ENCODE peak calls at places on chromosomes 16 and 17, in seven cellular contexts. One of them, this sample, is unnamed.

GRCh38 chr17:16378631-16379282 is 2.1 kb upstream of the UBB start:
- DNase-seq in H1: no peak
- DNase-seq in K562: peak
- DNase-seq in SK-N-SH: no peak
- DNase-seq in HepG2: no peak
- DNase-seq in GM12892: no peak
- DNase-seq in GM12878: no peak
- DNase-seq in this sample: no peak

GRCh38 chr16:19393226-19394074 is 24.2 kb upstream of the TMC5 start:
- DNase-seq in GM12878: no peak
- DNase-seq in SK-N-SH: no peak
- DNase-seq in H1: no peak
- DNase-seq in GM12892: no peak
- DNase-seq in K562: no peak
- DNase-seq in HepG2: no peak
- DNase-seq in this sample: no peak

GRCh38 chr16:30488764-30489595 is 16.4 kb downstream of the ITGAL start:
- DNase-seq in GM12892: no peak
- DNase-seq in SK-N-SH: no peak
- DNase-seq in K562: no peak
- DNase-seq in H1: peak
- DNase-seq in HepG2: peak
- DNase-seq in GM12878: no peak
- DNase-seq in this sample: no peak

GRCh38 chr16:1575578-1575977 is 36.3 kb downstream of the IFT140 start:
- DNase-seq in GM12892: no peak
- DNase-seq in SK-N-SH: no peak
- DNase-seq in HepG2: peak
- DNase-seq in K562: no peak
- DNase-seq in H1: no peak
- DNase-seq in GM12878: no peak
- DNase-seq in this sample: no peak

GRCh38 chr17:50425001-50425681 is 877 bp upstream of the ACSF2 start:
- DNase-seq in H1: no peak
- DNase-seq in GM12892: no peak
- DNase-seq in K562: no peak
- DNase-seq in GM12878: no peak
- DNase-seq in SK-N-SH: no peak
- DNase-seq in HepG2: no peak
- DNase-seq in this sample: no peak

GRCh38 chr17:39920218-39921210 is 2.1 kb upstream of the GSDMB start:
- DNase-seq in H1: no peak
- DNase-seq in GM12878: no peak
- DNase-seq in HepG2: no peak
- DNase-seq in K562: no peak
- DNase-seq in SK-N-SH: no peak
- DNase-seq in GM12892: peak
- DNase-seq in this sample: no peak

GRCh38 chr17:82880620-82881019 is 40.8 kb upstream of the ZNF750 start:
- DNase-seq in K562: no peak
- DNase-seq in HepG2: no peak
- DNase-seq in GM12878: no peak
- DNase-seq in SK-N-SH: no peak
- DNase-seq in H1: no peak
- DNase-seq in GM12892: no peak
- DNase-seq in this sample: no peak

GRCh38 chr17:77011173-77012011 is 129.4 kb upstream of the SEC14L1 start:
- DNase-seq in GM12892: no peak
- DNase-seq in K562: no peak
- DNase-seq in H1: peak
- DNase-seq in GM12878: no peak
- DNase-seq in SK-N-SH: peak
- DNase-seq in HepG2: peak
- DNase-seq in this sample: no peak

GRCh38 chr16:50771366-50771765 is 29.5 kb downstream of the CYLD start:
- DNase-seq in SK-N-SH: no peak
- DNase-seq in H1: no peak
- DNase-seq in HepG2: no peak
- DNase-seq in K562: no peak
- DNase-seq in GM12892: no peak
- DNase-seq in GM12878: no peak
- DNase-seq in this sample: no peak

GRCh38 chr16:68375801-68376536 is 65.2 kb downstream of the PRMT7 start:
- DNase-seq in HepG2: no peak
- DNase-seq in SK-N-SH: no peak
- DNase-seq in K562: no peak
- DNase-seq in H1: no peak
- DNase-seq in GM12878: no peak
- DNase-seq in GM12892: no peak
- DNase-seq in this sample: no peak

GRCh38 chr16:68377667-68378420 is 67.0 kb downstream of the PRMT7 start:
- DNase-seq in GM12878: no peak
- DNase-seq in H1: no peak
- DNase-seq in HepG2: no peak
- DNase-seq in K562: no peak
- DNase-seq in GM12892: no peak
- DNase-seq in SK-N-SH: peak
- DNase-seq in this sample: no peak

GRCh38 chr16:68376590-68376989 is 65.8 kb downstream of the PRMT7 start:
- DNase-seq in K562: no peak
- DNase-seq in HepG2: no peak
- DNase-seq in H1: no peak
- DNase-seq in SK-N-SH: no peak
- DNase-seq in GM12878: no peak
- DNase-seq in GM12892: no peak
- DNase-seq in this sample: no peak

GRCh38 chr16:68378436-68379415 is 67.9 kb downstream of the PRMT7 start:
- DNase-seq in SK-N-SH: no peak
- DNase-seq in GM12878: no peak
- DNase-seq in K562: no peak
- DNase-seq in HepG2: no peak
- DNase-seq in GM12892: no peak
- DNase-seq in H1: no peak
- DNase-seq in this sample: no peak

DNA sequence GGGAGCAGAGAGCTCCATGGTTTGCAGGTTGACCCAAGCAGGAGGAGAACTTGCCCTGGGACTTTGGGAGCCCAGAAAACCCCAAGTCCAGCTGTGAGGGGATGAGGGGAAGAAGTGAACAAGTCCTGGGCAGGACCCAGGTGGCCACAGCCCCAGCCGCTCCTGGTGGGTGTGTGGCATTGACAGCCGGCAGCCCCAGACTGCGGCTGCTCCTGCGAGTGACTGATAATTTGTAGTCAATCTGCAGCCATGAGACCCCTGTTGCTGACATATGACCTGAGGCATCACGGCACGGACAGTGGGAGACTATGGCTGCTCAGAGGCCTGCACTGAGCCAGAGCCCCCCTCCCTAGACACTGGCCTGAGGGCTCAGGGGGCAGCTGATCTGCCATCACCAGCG is 66.4 kb downstream of the PRMT7 start:
- DNase-seq in SK-N-SH: no peak
- DNase-seq in H1: no peak
- DNase-seq in HepG2: no peak
- DNase-seq in GM12892: no peak
- DNase-seq in GM12878: no peak
- DNase-seq in K562: no peak
- DNase-seq in this sample: no peak
- TF ChIP-seq TAF1 in SK-N-SH: no peak
- TF ChIP-seq TAF1 in H1: no peak
- TF ChIP-seq TAF1 in HepG2: no peak
- TF ChIP-seq TAF1 in GM12892: no peak
- TF ChIP-seq TAF1 in GM12878: no peak
- TF ChIP-seq TAF1 in K562: no peak
- TF ChIP-seq TAF1 in this sample: no peak

GRCh38 chr17:8455660-8456059 is 20.0 kb downstream of the NDEL1 start:
- DNase-seq in H1: no peak
- DNase-seq in SK-N-SH: no peak
- DNase-seq in GM12878: no peak
- DNase-seq in GM12892: no peak
- DNase-seq in K562: no peak
- DNase-seq in HepG2: no peak
- DNase-seq in this sample: no peak

GRCh38 chr17:8451937-8452614 is 16.4 kb downstream of the NDEL1 start:
- DNase-seq in GM12878: no peak
- DNase-seq in HepG2: no peak
- DNase-seq in K562: no peak
- DNase-seq in GM12892: no peak
- DNase-seq in H1: no peak
- DNase-seq in SK-N-SH: no peak
- DNase-seq in this sample: no peak

GRCh38 chr17:8458128-8458527 is 22.4 kb downstream of the NDEL1 start:
- DNase-seq in SK-N-SH: no peak
- DNase-seq in GM12878: no peak
- DNase-seq in K562: no peak
- DNase-seq in GM12892: no peak
- DNase-seq in HepG2: no peak
- DNase-seq in H1: no peak
- DNase-seq in this sample: no peak

GRCh38 chr17:8448310-8448709 is 12.6 kb downstream of the NDEL1 start:
- DNase-seq in SK-N-SH: no peak
- DNase-seq in HepG2: peak
- DNase-seq in GM12892: no peak
- DNase-seq in H1: no peak
- DNase-seq in K562: no peak
- DNase-seq in GM12878: no peak
- DNase-seq in this sample: no peak

DNA sequence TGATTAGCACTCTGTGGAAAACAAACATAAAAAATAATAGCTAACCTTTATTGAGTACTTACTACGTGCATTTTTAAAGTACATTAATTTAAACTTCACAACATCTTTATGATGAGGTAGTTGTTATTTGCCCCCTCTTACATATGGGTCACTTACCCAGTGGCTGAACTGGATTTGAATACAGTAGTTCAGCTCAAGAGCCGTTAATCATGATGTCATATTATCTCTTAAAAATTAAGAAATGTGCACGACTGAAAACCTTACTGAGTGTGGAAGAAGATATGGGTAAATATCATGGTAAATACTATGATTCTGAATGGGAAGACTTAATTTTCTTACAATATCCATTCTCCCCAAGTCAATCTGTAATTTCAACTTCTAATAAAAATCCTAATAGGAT is 17.6 kb downstream of the NDEL1 start:
- DNase-seq in K562: no peak
- DNase-seq in GM12878: no peak
- DNase-seq in GM12892: no peak
- DNase-seq in SK-N-SH: no peak
- DNase-seq in HepG2: no peak
- DNase-seq in H1: no peak
- DNase-seq in this sample: no peak
- TF ChIP-seq TAF1 in K562: no peak
- TF ChIP-seq TAF1 in GM12878: no peak
- TF ChIP-seq TAF1 in GM12892: no peak
- TF ChIP-seq TAF1 in SK-N-SH: no peak
- TF ChIP-seq TAF1 in HepG2: no peak
- TF ChIP-seq TAF1 in H1: no peak
- TF ChIP-seq TAF1 in this sample: no peak

GRCh38 chr17:35073183-35073790 is 9.8 kb upstream of the RFFL start:
- DNase-seq in HepG2: no peak
- DNase-seq in GM12892: no peak
- DNase-seq in GM12878: no peak
- DNase-seq in SK-N-SH: no peak
- DNase-seq in K562: no peak
- DNase-seq in H1: no peak
- DNase-seq in this sample: no peak
- TF ChIP-seq TAF1 in HepG2: no peak
- TF ChIP-seq TAF1 in GM12892: no peak
- TF ChIP-seq TAF1 in GM12878: no peak
- TF ChIP-seq TAF1 in SK-N-SH: no peak
- TF ChIP-seq TAF1 in K562: no peak
- TF ChIP-seq TAF1 in H1: no peak
- TF ChIP-seq TAF1 in this sample: no peak

GRCh38 chr16:3158498-3159314 is 23.9 kb downstream of the ZNF213 start:
- DNase-seq in GM12892: peak
- DNase-seq in GM12878: no peak
- DNase-seq in SK-N-SH: peak
- DNase-seq in K562: peak
- DNase-seq in HepG2: peak
- DNase-seq in H1: peak
- DNase-seq in this sample: peak

GRCh38 chr16:3155972-3156371 is 21.1 kb downstream of the ZNF213 start:
- DNase-seq in GM12878: no peak
- DNase-seq in H1: no peak
- DNase-seq in GM12892: no peak
- DNase-seq in K562: no peak
- DNase-seq in SK-N-SH: no peak
- DNase-seq in HepG2: no peak
- DNase-seq in this sample: no peak

GRCh38 chr16:3155181-3155580 is 20.4 kb downstream of the ZNF213 start:
- DNase-seq in K562: no peak
- DNase-seq in HepG2: no peak
- DNase-seq in H1: no peak
- DNase-seq in GM12892: no peak
- DNase-seq in GM12878: no peak
- DNase-seq in SK-N-SH: no peak
- DNase-seq in this sample: no peak

GRCh38 chr16:3157229-3158013 is 22.6 kb downstream of the ZNF213 start:
- DNase-seq in GM12878: no peak
- DNase-seq in GM12892: no peak
- DNase-seq in SK-N-SH: peak
- DNase-seq in HepG2: peak
- DNase-seq in H1: peak
- DNase-seq in K562: peak
- DNase-seq in this sample: no peak

DNA sequence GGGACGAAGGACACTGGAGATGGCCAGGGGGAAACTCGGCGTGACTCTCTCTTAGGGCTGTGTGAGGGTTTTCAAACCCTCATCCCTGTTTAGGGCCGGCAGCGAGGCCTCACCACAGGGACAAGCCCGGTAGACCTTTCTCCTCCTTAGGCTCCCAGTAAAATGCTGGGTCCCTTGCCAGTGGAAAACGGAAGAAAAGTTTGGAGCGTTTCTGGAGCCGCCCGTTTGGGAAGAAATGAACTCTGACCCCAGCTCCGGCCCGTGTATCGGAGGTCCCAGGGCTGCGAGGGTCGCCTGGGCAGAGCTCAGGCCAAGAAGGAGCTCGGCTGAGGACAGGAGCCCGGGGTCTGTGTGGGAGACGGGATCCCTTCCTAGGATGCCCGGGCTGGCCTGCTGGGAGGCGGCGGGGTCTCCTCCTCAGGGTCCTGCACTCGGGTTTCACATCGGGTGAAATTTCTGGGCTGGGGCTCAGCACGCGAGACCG is 23.2 kb downstream of the ZNF213 start:
- DNase-seq in K562: no peak
- DNase-seq in GM12878: no peak
- DNase-seq in HepG2: no peak
- DNase-seq in H1: no peak
- DNase-seq in GM12892: no peak
- DNase-seq in SK-N-SH: peak
- DNase-seq in this sample: no peak
- TF ChIP-seq TAF1 in K562: no peak
- TF ChIP-seq TAF1 in GM12878: no peak
- TF ChIP-seq TAF1 in HepG2: no peak
- TF ChIP-seq TAF1 in H1: no peak
- TF ChIP-seq TAF1 in GM12892: no peak
- TF ChIP-seq TAF1 in SK-N-SH: no peak
- TF ChIP-seq TAF1 in this sample: no peak

GRCh38 chr16:76787394-76787793 is 403.6 kb upstream of the MON1B start:
- DNase-seq in GM12892: no peak
- DNase-seq in K562: no peak
- DNase-seq in GM12878: no peak
- DNase-seq in SK-N-SH: no peak
- DNase-seq in HepG2: no peak
- DNase-seq in H1: no peak
- DNase-seq in this sample: no peak
- TF ChIP-seq TAF1 in GM12892: no peak
- TF ChIP-seq TAF1 in K562: no peak
- TF ChIP-seq TAF1 in GM12878: no peak
- TF ChIP-seq TAF1 in SK-N-SH: no peak
- TF ChIP-seq TAF1 in HepG2: no peak
- TF ChIP-seq TAF1 in H1: no peak
- TF ChIP-seq TAF1 in this sample: no peak

GRCh38 chr16:80931985-80932720 is 74.5 kb downstream of the CMC2 start:
- DNase-seq in SK-N-SH: peak
- DNase-seq in GM12892: peak
- DNase-seq in GM12878: no peak
- DNase-seq in HepG2: peak
- DNase-seq in K562: peak
- DNase-seq in H1: peak
- DNase-seq in this sample: peak
- TF ChIP-seq TAF1 in SK-N-SH: no peak
- TF ChIP-seq TAF1 in GM12892: no peak
- TF ChIP-seq TAF1 in GM12878: no peak
- TF ChIP-seq TAF1 in HepG2: no peak
- TF ChIP-seq TAF1 in K562: no peak
- TF ChIP-seq TAF1 in H1: no peak
- TF ChIP-seq TAF1 in this sample: no peak